ENCODE peak calls at places on chromosomes 2 and 18, in four cellular contexts. R is mammary epithelial cell, G is T47D, M is Daoy. Y is an unnamed sample.

GRCh38 chr2:7639476-7639875 is 722.3 kb downstream of the RNF144A start:
- DNase-seq in G (no peak), M (no peak), R (no peak), Y (no peak)

GRCh38 chr2:224934542-224935188 is 107.6 kb downstream of the DOCK10 start:
- DNase-seq in R (no peak), M (no peak), G (no peak), Y (peak)

GRCh38 chr18:32300914-32301313 is 111.1 kb downstream of the MEP1B start:
- DNase-seq in G (no peak), M (no peak), R (no peak), Y (no peak)

GRCh38 chr2:32274289-32274688 is 3.4 kb upstream of the YIPF4 start:
- DNase-seq in R (no peak), G (no peak), M (no peak), Y (no peak)

GRCh38 chr18:26268454-26268853 is 42.2 kb downstream of the TAF4B start:
- DNase-seq in G (no peak), R (peak), M (peak), Y (peak)

GRCh38 chr2:3265981-3266726 is 111.5 kb downstream of the EIPR1 start:
- DNase-seq in G (no peak), M (no peak), R (no peak), Y (no peak)

GRCh38 chr2:216799873-216800421 is 59.9 kb downstream of the TNP1 start:
- DNase-seq in M (no peak), R (no peak), G (no peak), Y (no peak)

GRCh38 chr2:70104231-70105111 is 17.2 kb downstream of the PCBP1 start:
- DNase-seq in R (no peak), G (no peak), M (peak), Y (no peak)

GRCh38 chr2:217366246-217366645 is 506.4 kb upstream of the TNP1 start:
- DNase-seq in M (no peak), R (no peak), G (peak), Y (no peak)